ENCODE peak calls at places on chromosomes 11 and 22, in four cellular contexts. I is left lung, G is Karpas-422, R is AG04450. Z is an unnamed sample.
A peak's percentile ranks its signal among the peaks of the same experiment; 100 is the strongest.

GRCh38 chr11:115420524-115420923 is 83.7 kb downstream of the CADM1 start:
- DNase-seq in G (no peak), R (no peak), I (no peak), Z (no peak)

GRCh38 chr11:63543711-63544110 is 7.1 kb downstream of the PLAAT4 start:
- DNase-seq in R (no peak), I (no peak), G (peak; percentile 47), Z (no peak)

GRCh38 chr11:117722074-117722473 is 74.9 kb downstream of the DSCAML1 start:
- DNase-seq in R (no peak), G (no peak), I (no peak), Z (no peak)

GRCh38 chr11:124941703-124942102 is 5.9 kb upstream of the HEPACAM start:
- DNase-seq in G (no peak), R (no peak), I (no peak), Z (no peak)

GRCh38 chr11:104033134-104033533 is 3.3 kb upstream of the DDI1 start:
- DNase-seq in R (peak; percentile 93), I (no peak), G (no peak), Z (no peak)

GRCh38 chr11:120128392-120129172 is 9.3 kb downstream of the TRIM29 start:
- DNase-seq in G (no peak), R (no peak), I (peak; percentile 71), Z (no peak)

GRCh38 chr11:69592986-69593385 is 48.0 kb upstream of the CCND1 start:
- DNase-seq in R (no peak), G (no peak), I (no peak), Z (no peak)

GRCh38 chr11:12680246-12680939 is 6.2 kb downstream of the TEAD1 start:
- DNase-seq in I (peak; percentile 86), R (peak; percentile 65), G (no peak), Z (peak; percentile 7)

GRCh38 chr22:50118557-50119168 is 28.9 kb downstream of the MOV10L1 start:
- DNase-seq in R (peak; percentile 90), I (no peak), G (no peak), Z (no peak)

GRCh38 chr11:130888790-130889189 is 27.5 kb downstream of the SNX19 start:
- DNase-seq in R (no peak), I (no peak), G (no peak), Z (no peak)

GRCh38 chr22:49871482-49871881 is 17.8 kb downstream of the ZBED4 start:
- DNase-seq in G (peak; percentile 43), I (no peak), R (no peak), Z (no peak)

GRCh38 chr11:47351159-47352126 is 1.1 kb downstream of the MYBPC3 start:
- DNase-seq in I (no peak), G (no peak), R (no peak), Z (no peak)

GRCh38 chr11:100445231-100445735 is 241.8 kb upstream of the ARHGAP42 start:
- DNase-seq in I (no peak), R (no peak), G (no peak), Z (no peak)

GRCh38 chr11:134034496-134035381 is 34.1 kb upstream of the JAM3 start:
- DNase-seq in G (no peak), R (no peak), I (no peak), Z (no peak)

GRCh38 chr22:38086001-38086845 is 2.2 kb upstream of the SLC16A8 start:
- DNase-seq in R (no peak), G (no peak), I (peak; percentile 78), Z (no peak)

GRCh38 chr11:92869716-92870115 is 99.7 kb upstream of the MTNR1B start:
- DNase-seq in R (no peak), I (no peak), G (no peak), Z (no peak)

GRCh38 chr11:126815111-126815510 is 185.5 kb downstream of the KIRREL3 start:
- DNase-seq in R (no peak), G (no peak), I (no peak), Z (no peak)

GRCh38 chr11:115965754-115966504 is 461.7 kb upstream of the CADM1 start:
- DNase-seq in R (no peak), I (no peak), G (no peak), Z (no peak)

GRCh38 chr22:28027453-28028448 is 108.7 kb upstream of the PITPNB start:
- DNase-seq in I (no peak), G (no peak), R (no peak), Z (no peak)
- H3K27ac ChIP-seq in I (peak overlapping the region; percentile 7), G (no peak overlapping the region), R (no peak overlapping the region), Z (no peak overlapping the region)

GRCh38 chr11:60795291-60795690 is 10.2 kb downstream of the MS4A10 start:
- DNase-seq in R (no peak), I (no peak), G (no peak), Z (no peak)

GRCh38 chr11:60797846-60798630 is 12.9 kb downstream of the MS4A10 start:
- DNase-seq in G (no peak), I (peak; percentile 53), R (no peak), Z (no peak)

GRCh38 chr11:60801194-60801593 is 16.1 kb downstream of the MS4A10 start:
- DNase-seq in I (no peak), G (no peak), R (no peak), Z (no peak)

GRCh38 chr11:60803273-60803936 is 18.3 kb downstream of the MS4A10 start:
- DNase-seq in I (no peak), R (no peak), G (no peak), Z (no peak)

GRCh38 chr11:60798631-60799030 is 13.5 kb downstream of the MS4A10 start:
- DNase-seq in G (no peak), R (no peak), I (no peak), Z (no peak)
- H3K27me3 ChIP-seq in G (no peaks in the 10 kb centered on the region), R (peaks cover 6% of the 10 kb centered on the region), I (no peaks in the 10 kb centered on the region), Z (no peaks in the 10 kb centered on the region)

GRCh38 chr11:3904228-3904627 is 48.8 kb downstream of the STIM1 start:
- DNase-seq in R (no peak), I (no peak), G (no peak), Z (no peak)

GRCh38 chr11:3905080-3905953 is 49.9 kb downstream of the STIM1 start:
- DNase-seq in R (no peak), G (no peak), I (no peak), Z (peak; percentile 15)

GRCh38 chr11:3902441-3902840 is 47.0 kb downstream of the STIM1 start:
- DNase-seq in G (no peak), I (peak; percentile 59), R (no peak), Z (no peak)

GRCh38 chr11:3903207-3903896 is 47.9 kb downstream of the STIM1 start:
- DNase-seq in I (no peak), G (peak; percentile 70), R (no peak), Z (peak; percentile 31)

GRCh38 chr11:3901249-3902025 is 46.0 kb downstream of the STIM1 start:
- DNase-seq in G (no peak), I (no peak), R (no peak), Z (no peak)
- H3K27ac ChIP-seq in G (no peak overlapping the region), I (no peak overlapping the region), R (no peak overlapping the region), Z (no peak overlapping the region)

DNA sequence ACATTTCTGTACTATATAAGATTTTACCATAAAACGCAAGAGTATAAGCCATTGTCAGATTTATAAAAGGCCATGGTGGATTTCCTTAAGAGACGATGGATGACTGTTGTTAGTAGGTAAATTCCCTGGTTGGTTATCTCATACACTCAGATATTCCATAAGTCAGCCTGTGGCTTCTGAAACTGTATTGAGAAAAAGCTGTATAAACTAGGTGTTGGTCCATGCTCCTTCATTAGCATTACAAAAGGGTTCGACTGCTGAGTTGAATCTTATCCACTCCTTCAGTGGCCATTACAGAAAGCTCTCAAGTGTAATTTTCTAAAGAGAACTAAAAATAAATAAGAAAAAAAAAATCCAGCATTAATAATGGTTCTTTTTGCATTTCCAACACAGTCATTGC is 5.3 kb downstream of the GRAP2 start:
- DNase-seq in G (no peak), R (no peak), I (no peak), Z (no peak)
- H3K27me3 ChIP-seq in G (no peaks in the 10 kb centered on the region), R (peaks cover 32% of the 10 kb centered on the region), I (no peaks in the 10 kb centered on the region), Z (no peaks in the 10 kb centered on the region)

DNA sequence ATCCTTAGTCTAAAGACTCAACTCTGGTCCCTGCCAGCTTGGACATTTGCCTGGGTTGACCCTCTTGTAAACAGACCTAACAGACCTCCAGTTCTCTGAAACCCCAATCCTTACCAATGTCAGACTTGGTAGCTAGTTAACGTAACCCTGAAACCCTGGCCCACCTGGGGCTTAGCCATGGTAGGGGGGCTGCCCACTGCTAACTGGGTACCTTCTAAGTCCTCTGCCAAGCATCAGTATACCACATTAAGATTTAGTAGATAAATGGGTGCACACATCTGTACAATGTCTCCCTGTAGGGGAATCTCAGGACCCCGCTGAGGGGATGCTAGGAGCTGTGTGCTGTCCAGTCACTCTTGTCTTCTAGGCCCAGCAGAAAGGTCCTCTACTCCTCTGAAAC is 29.9 kb upstream of the TH start:
- DNase-seq in I (no peak), G (no peak), R (no peak), Z (no peak)
- H3K27ac ChIP-seq in I (no peak overlapping the region), G (no peak overlapping the region), R (no peak overlapping the region), Z (no peak overlapping the region)

Z was measured in CD4-positive, CD25-positive, alpha-beta regulatory T cell.